ENCODE peak calls at places on chromosome 9, in four cellular contexts. R is NCI-H460, F is NCI-H1694 treated with DMSO at 0.1 percent for 48 hours, U is lower lobe of right lung. M is an unnamed sample.

GRCh38 chr9:76677481-76678055 is 86.7 kb upstream of the PCA3 start:
- DNase-seq in F (no peak), R (no peak), U (no peak), M (peak)

GRCh38 chr9:22722492-22722891 is 275.9 kb downstream of the DMRTA1 start:
- DNase-seq in F (no peak), R (no peak), U (no peak), M (no peak)

GRCh38 chr9:114465906-114466900 is 39.1 kb downstream of the WHRN start:
- DNase-seq in F (no peak), U (no peak), R (no peak), M (no peak)

GRCh38 chr9:129141066-129142041 is 30.1 kb downstream of the PTPA start:
- DNase-seq in R (peak), F (no peak), U (no peak), M (peak)

GRCh38 chr9:89137548-89138462 is 40.8 kb downstream of the SHC3 start:
- DNase-seq in F (no peak), U (no peak), R (peak), M (peak)

GRCh38 chr9:115591584-115591984 is 473.6 kb upstream of the TNC start:
- DNase-seq in U (peak), F (peak), R (peak), M (peak)

GRCh38 chr9:79581794-79582193 is 10.0 kb downstream of the TLE4 start:
- DNase-seq in U (no peak), R (no peak), F (no peak), M (peak)

GRCh38 chr9:98808411-98808815 is 943 bp downstream of the GALNT12 start:
- DNase-seq in U (peak), F (no peak), R (no peak), M (no peak)

GRCh38 chr9:121902483-121903135 is 190.5 kb downstream of the TTLL11 start:
- DNase-seq in F (no peak), R (no peak), U (no peak), M (peak)

GRCh38 chr9:126303488-126303887 is 23.1 kb upstream of the MVB12B start:
- DNase-seq in R (no peak), U (no peak), F (no peak), M (no peak)

GRCh38 chr9:112059980-112060348 is 115.1 kb downstream of the SUSD1 start:
- DNase-seq in U (no peak), F (no peak), R (no peak), M (peak)

GRCh38 chr9:35107337-35108290 is 4.7 kb upstream of the STOML2 start:
- DNase-seq in F (no peak), U (no peak), R (no peak), M (no peak)

GRCh38 chr9:111728143-111728542 is 66.6 kb downstream of the SHOC1 start:
- DNase-seq in F (no peak), R (no peak), U (no peak), M (no peak)

GRCh38 chr9:129712595-129713524 is 40.0 kb downstream of the PTGES start:
- DNase-seq in R (no peak), U (no peak), F (no peak), M (peak)

GRCh38 chr9:117028103-117028858 is 341.2 kb downstream of the TRIM32 start:
- DNase-seq in U (no peak), F (no peak), R (no peak), M (no peak)

GRCh38 chr9:134847752-134848432 is 32.7 kb upstream of the FCN2 start:
- DNase-seq in R (no peak), U (peak), F (no peak), M (no peak)

GRCh38 chr9:91807640-91808246 is 142.3 kb downstream of the ROR2 start:
- DNase-seq in R (no peak), U (no peak), F (no peak), M (no peak)

GRCh38 chr9:132794730-132795380 is 83.2 kb downstream of the AK8 start:
- DNase-seq in U (no peak), F (no peak), R (no peak), M (no peak)

GRCh38 chr9:18877984-18878383 is 155.0 kb downstream of the SAXO1 start:
- DNase-seq in F (no peak), R (no peak), U (no peak), M (no peak)

GRCh38 chr9:137199411-137200121 is 975 bp downstream of the TPRN start:
- DNase-seq in U (no peak), R (no peak), F (no peak), M (no peak)

GRCh38 chr9:131641618-131642495 is 96.5 kb downstream of the PRRT1B start:
- DNase-seq in R (no peak), U (no peak), F (no peak), M (no peak)

GRCh38 chr9:119047513-119047912 is 321.7 kb downstream of the BRINP1 start:
- DNase-seq in F (no peak), R (no peak), U (no peak), M (no peak)

GRCh38 chr9:121201045-121201737 is 478 bp downstream of the RAB14 start:
- DNase-seq in F (no peak), R (no peak), U (peak), M (peak)

M was measured in dermis blood vessel endothelial cell.